ENCODE peak calls at places on chromosomes 6 and 20, in four cellular contexts. One of them, this sample, is unnamed. For H3K4me1, the result is how much of the 10 kb centered on the place peaks cover.

GRCh38 chr6:31952140-31952805 is 6.4 kb downstream of the CFB start:
- DNase-seq in endothelial cell of umbilical vein: peak
- DNase-seq in K562: peak
- DNase-seq in GM12878: no peak
- DNase-seq in this sample: peak

GRCh38 chr6:72975346-72975745 is 249.9 kb downstream of the KHDC1L start:
- DNase-seq in endothelial cell of umbilical vein: no peak
- DNase-seq in K562: no peak
- DNase-seq in GM12878: no peak
- DNase-seq in this sample: no peak

GRCh38 chr20:20752712-20753111 is 40.3 kb upstream of the RALGAPA2 start:
- DNase-seq in endothelial cell of umbilical vein: peak
- DNase-seq in K562: no peak
- DNase-seq in GM12878: no peak
- DNase-seq in this sample: no peak

GRCh38 chr6:32968770-32969684 is 633 bp downstream of the BRD2 start:
- DNase-seq in endothelial cell of umbilical vein: peak
- DNase-seq in K562: peak
- DNase-seq in GM12878: no peak
- DNase-seq in this sample: peak

GRCh38 chr20:19699132-19699971 is 58.7 kb upstream of the RIN2 start:
- DNase-seq in endothelial cell of umbilical vein: peak
- DNase-seq in K562: no peak
- DNase-seq in GM12878: no peak
- DNase-seq in this sample: no peak

GRCh38 chr20:47357296-47358051 is 975 bp upstream of the ZMYND8 start:
- DNase-seq in endothelial cell of umbilical vein: peak
- DNase-seq in K562: peak
- DNase-seq in GM12878: no peak
- DNase-seq in this sample: peak

GRCh38 chr6:117399924-117400323 is 25.8 kb downstream of the ROS1 start:
- DNase-seq in endothelial cell of umbilical vein: peak
- DNase-seq in K562: no peak
- DNase-seq in GM12878: no peak
- DNase-seq in this sample: peak

GRCh38 chr6:136330634-136331033 is 41.0 kb upstream of the BCLAF1 start:
- DNase-seq in endothelial cell of umbilical vein: no peak
- DNase-seq in K562: no peak
- DNase-seq in GM12878: no peak
- DNase-seq in this sample: no peak

GRCh38 chr6:26195376-26195923 is 108.2 kb downstream of the HFE start:
- DNase-seq in endothelial cell of umbilical vein: peak
- DNase-seq in K562: peak
- DNase-seq in GM12878: peak
- DNase-seq in this sample: peak

GRCh38 chr6:158764188-158764849 is 54.8 kb downstream of the EZR start:
- DNase-seq in endothelial cell of umbilical vein: no peak
- DNase-seq in K562: no peak
- DNase-seq in GM12878: no peak
- DNase-seq in this sample: no peak

GRCh38 chr6:105601541-105602174 is 198.8 kb upstream of the PREP start:
- DNase-seq in endothelial cell of umbilical vein: no peak
- DNase-seq in K562: no peak
- DNase-seq in GM12878: peak
- DNase-seq in this sample: peak

GRCh38 chr20:13174402-13174801 is 46.7 kb upstream of the ISM1 start:
- DNase-seq in endothelial cell of umbilical vein: no peak
- DNase-seq in K562: no peak
- DNase-seq in GM12878: peak
- DNase-seq in this sample: no peak

GRCh38 chr6:81476881-81477280 is 275.6 kb downstream of the TENT5A start:
- DNase-seq in endothelial cell of umbilical vein: no peak
- DNase-seq in K562: no peak
- DNase-seq in GM12878: no peak
- DNase-seq in this sample: no peak

GRCh38 chr20:56422131-56422823 is 10.2 kb downstream of the CASS4 start:
- DNase-seq in endothelial cell of umbilical vein: peak
- DNase-seq in K562: no peak
- DNase-seq in GM12878: no peak
- DNase-seq in this sample: peak

GRCh38 chr6:42029062-42029685 is 21.1 kb upstream of the TAF8 start:
- DNase-seq in endothelial cell of umbilical vein: no peak
- DNase-seq in K562: no peak
- DNase-seq in GM12878: no peak
- DNase-seq in this sample: no peak
- H3K4me1 ChIP-seq in endothelial cell of umbilical vein: under half
- H3K4me1 ChIP-seq in K562: half or more
- H3K4me1 ChIP-seq in GM12878: under half
- H3K4me1 ChIP-seq in this sample: under half

DNA sequence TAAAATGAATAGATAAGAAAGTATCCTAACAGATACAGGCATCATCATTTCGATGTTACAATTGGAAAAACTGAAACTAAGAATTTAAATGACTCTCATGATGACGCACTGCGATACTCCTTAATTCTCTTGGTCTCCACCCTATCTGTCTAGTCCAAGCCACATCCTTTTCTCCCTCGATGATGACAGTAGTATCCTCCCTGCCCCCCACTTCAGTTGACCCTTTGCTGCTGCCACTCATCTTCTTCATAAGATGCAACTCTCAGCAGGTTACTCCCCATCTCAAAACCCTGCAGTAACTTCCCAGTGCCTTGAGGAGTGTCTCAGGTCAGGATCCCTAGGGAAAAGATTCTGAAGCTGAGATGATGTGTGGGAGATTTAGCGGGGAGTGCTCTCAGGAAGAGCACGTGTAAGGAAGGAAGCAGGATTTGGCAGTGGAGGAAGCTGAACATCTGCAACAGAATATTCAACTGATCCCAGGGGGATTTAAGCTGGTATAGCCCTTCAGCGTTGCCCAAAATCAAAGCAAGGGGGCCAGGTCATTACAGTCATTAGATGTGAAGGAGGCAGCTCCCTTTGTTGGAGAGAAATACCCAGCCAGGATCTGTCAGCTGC is 16.1 kb downstream of the JPH2 start:
- DNase-seq in endothelial cell of umbilical vein: no peak
- DNase-seq in K562: no peak
- DNase-seq in GM12878: no peak
- DNase-seq in this sample: no peak
- TF ChIP-seq MYC in endothelial cell of umbilical vein: no peak
- TF ChIP-seq MYC in K562: no peak
- TF ChIP-seq MYC in GM12878: no peak
- TF ChIP-seq MYC in this sample: no peak

GRCh38 chr6:12208190-12208589 is 82.0 kb upstream of the EDN1 start:
- DNase-seq in endothelial cell of umbilical vein: peak
- DNase-seq in K562: no peak
- DNase-seq in GM12878: no peak
- DNase-seq in this sample: peak
- H3K4me1 ChIP-seq in endothelial cell of umbilical vein: under half
- H3K4me1 ChIP-seq in K562: under half
- H3K4me1 ChIP-seq in GM12878: under half
- H3K4me1 ChIP-seq in this sample: under half

GRCh38 chr6:51989789-51990188 is 97.6 kb downstream of the PKHD1 start:
- DNase-seq in endothelial cell of umbilical vein: no peak
- DNase-seq in K562: no peak
- DNase-seq in GM12878: no peak
- DNase-seq in this sample: no peak
- TF ChIP-seq MYC in endothelial cell of umbilical vein: no peak
- TF ChIP-seq MYC in K562: no peak
- TF ChIP-seq MYC in GM12878: no peak
- TF ChIP-seq MYC in this sample: no peak

GRCh38 chr20:32205502-32206382 is 1.8 kb downstream of the PLAGL2 start:
- DNase-seq in endothelial cell of umbilical vein: no peak
- DNase-seq in K562: no peak
- DNase-seq in GM12878: no peak
- DNase-seq in this sample: no peak

GRCh38 chr20:32206383-32207210 is 946 bp downstream of the PLAGL2 start:
- DNase-seq in endothelial cell of umbilical vein: no peak
- DNase-seq in K562: no peak
- DNase-seq in GM12878: no peak
- DNase-seq in this sample: no peak

GRCh38 chr20:32207626-32208498 is at the start of the genes PLAGL2 and POFUT1:
- DNase-seq in endothelial cell of umbilical vein: peak
- DNase-seq in K562: peak
- DNase-seq in GM12878: peak
- DNase-seq in this sample: peak

GRCh38 chr20:32208499-32209154 is 947 bp downstream of the POFUT1 start:
- DNase-seq in endothelial cell of umbilical vein: no peak
- DNase-seq in K562: no peak
- DNase-seq in GM12878: no peak
- DNase-seq in this sample: no peak

DNA sequence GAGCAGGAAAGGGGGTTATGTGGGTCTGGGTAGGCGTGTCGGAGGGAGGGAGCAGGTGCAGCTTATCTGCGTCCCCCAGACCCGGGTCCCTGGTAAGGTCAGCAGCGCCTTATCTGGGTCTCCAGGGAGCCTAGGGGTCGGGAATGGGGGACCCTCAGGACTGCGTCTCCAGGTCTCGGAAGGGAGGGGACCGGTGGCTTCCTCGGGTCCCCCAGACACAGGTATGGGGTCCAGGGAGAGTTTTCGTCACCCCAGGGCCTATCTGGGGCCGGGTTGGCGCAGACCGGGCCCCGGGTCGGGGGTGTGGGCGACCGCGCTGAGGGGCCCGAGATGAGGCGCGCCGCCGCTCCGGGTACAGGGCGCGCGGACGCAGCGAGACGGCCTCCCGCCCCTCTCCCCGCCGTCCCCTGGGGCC is 325 bp downstream of the PLAGL2 start:
- DNase-seq in endothelial cell of umbilical vein: no peak
- DNase-seq in K562: peak
- DNase-seq in GM12878: no peak
- DNase-seq in this sample: peak
- H3K4me1 ChIP-seq in endothelial cell of umbilical vein: under half
- H3K4me1 ChIP-seq in K562: under half
- H3K4me1 ChIP-seq in GM12878: under half
- H3K4me1 ChIP-seq in this sample: under half

GRCh38 chr6:96467814-96468213 is 53.8 kb upstream of the UFL1 start:
- DNase-seq in endothelial cell of umbilical vein: no peak
- DNase-seq in K562: no peak
- DNase-seq in GM12878: no peak
- DNase-seq in this sample: no peak

GRCh38 chr6:96468281-96468680 is 53.3 kb upstream of the UFL1 start:
- DNase-seq in endothelial cell of umbilical vein: no peak
- DNase-seq in K562: no peak
- DNase-seq in GM12878: no peak
- DNase-seq in this sample: no peak

GRCh38 chr6:96468681-96469224 is 52.9 kb upstream of the UFL1 start:
- DNase-seq in endothelial cell of umbilical vein: no peak
- DNase-seq in K562: no peak
- DNase-seq in GM12878: no peak
- DNase-seq in this sample: no peak

GRCh38 chr6:96466149-96466863 is 55.3 kb upstream of the UFL1 start:
- DNase-seq in endothelial cell of umbilical vein: no peak
- DNase-seq in K562: no peak
- DNase-seq in GM12878: no peak
- DNase-seq in this sample: no peak

GRCh38 chr6:96465321-96465903 is 56.2 kb upstream of the UFL1 start:
- DNase-seq in endothelial cell of umbilical vein: no peak
- DNase-seq in K562: no peak
- DNase-seq in GM12878: no peak
- DNase-seq in this sample: no peak
- TF ChIP-seq MYC in endothelial cell of umbilical vein: no peak
- TF ChIP-seq MYC in K562: no peak
- TF ChIP-seq MYC in GM12878: no peak
- TF ChIP-seq MYC in this sample: no peak

DNA sequence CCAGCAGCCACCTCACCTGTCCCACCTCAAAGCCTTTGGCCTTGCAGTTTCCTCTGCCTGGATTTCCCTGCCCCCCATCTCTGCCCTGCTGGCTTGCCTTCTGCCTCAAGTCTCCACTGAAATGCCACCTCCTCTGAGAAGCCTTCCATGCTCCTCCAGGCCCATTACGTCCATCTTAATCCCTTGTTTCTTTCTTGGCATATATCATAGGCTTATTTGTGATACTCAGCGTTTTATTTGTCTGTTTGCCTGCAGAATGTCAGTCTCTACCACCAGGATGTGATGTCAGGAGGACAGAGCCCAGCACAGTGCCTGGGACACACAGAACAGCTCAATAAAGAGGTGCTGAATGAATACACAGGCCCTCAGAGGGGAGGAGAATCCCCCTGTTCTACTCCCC is 24.4 kb upstream of the TLDC2 start:
- DNase-seq in endothelial cell of umbilical vein: no peak
- DNase-seq in K562: no peak
- DNase-seq in GM12878: no peak
- DNase-seq in this sample: no peak
- H3K4me1 ChIP-seq in endothelial cell of umbilical vein: under half
- H3K4me1 ChIP-seq in K562: under half
- H3K4me1 ChIP-seq in GM12878: under half
- H3K4me1 ChIP-seq in this sample: under half

GRCh38 chr20:35871311-35871771 is 83.0 kb downstream of the SCAND1 start:
- DNase-seq in endothelial cell of umbilical vein: peak
- DNase-seq in K562: no peak
- DNase-seq in GM12878: no peak
- DNase-seq in this sample: no peak
- TF ChIP-seq MYC in endothelial cell of umbilical vein: no peak
- TF ChIP-seq MYC in K562: no peak
- TF ChIP-seq MYC in GM12878: no peak
- TF ChIP-seq MYC in this sample: no peak

GRCh38 chr20:17948442-17948841 is 20.2 kb downstream of the SNX5 start:
- DNase-seq in endothelial cell of umbilical vein: no peak
- DNase-seq in K562: no peak
- DNase-seq in GM12878: no peak
- DNase-seq in this sample: no peak

GRCh38 chr20:17946572-17947473 is 21.8 kb downstream of the SNX5 start:
- DNase-seq in endothelial cell of umbilical vein: no peak
- DNase-seq in K562: no peak
- DNase-seq in GM12878: no peak
- DNase-seq in this sample: no peak

GRCh38 chr20:17949899-17950298 is 18.7 kb downstream of the SNX5 start:
- DNase-seq in endothelial cell of umbilical vein: no peak
- DNase-seq in K562: no peak
- DNase-seq in GM12878: no peak
- DNase-seq in this sample: no peak

GRCh38 chr20:17946040-17946439 is 22.6 kb downstream of the SNX5 start:
- DNase-seq in endothelial cell of umbilical vein: no peak
- DNase-seq in K562: no peak
- DNase-seq in GM12878: no peak
- DNase-seq in this sample: no peak

DNA sequence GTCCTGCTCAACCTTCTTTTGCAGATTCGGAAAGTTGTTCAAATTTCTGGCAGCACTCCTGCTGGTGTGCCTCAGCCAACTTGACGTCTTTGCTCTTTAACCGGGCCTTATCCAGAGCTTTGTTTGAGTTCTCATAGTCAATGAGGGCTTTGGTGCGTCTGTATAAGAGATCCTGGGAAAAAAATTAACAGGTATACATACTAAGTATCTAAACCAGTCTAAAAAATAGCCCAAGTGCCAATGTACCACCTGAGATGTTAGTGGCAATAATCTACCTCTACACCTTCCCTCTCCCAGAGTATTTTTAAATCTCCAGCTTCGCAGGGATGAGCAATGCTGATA is 21.1 kb downstream of the SNX5 start:
- DNase-seq in endothelial cell of umbilical vein: no peak
- DNase-seq in K562: no peak
- DNase-seq in GM12878: no peak
- DNase-seq in this sample: no peak
- H3K4me1 ChIP-seq in endothelial cell of umbilical vein: under half
- H3K4me1 ChIP-seq in K562: under half
- H3K4me1 ChIP-seq in GM12878: under half
- H3K4me1 ChIP-seq in this sample: under half

This sample was measured in A549.